ENCODE peak calls at places on chromosomes 11 and 22, in ten cellular contexts. G, Z, L, J, Y, T, V, I, B and Q are unnamed samples. For H3K27me3, the result is how much of the 10 kb centered on the place peaks cover.

GRCh38 chr11:67504023-67504949 is 877 bp downstream of the PITPNM1 start:
- DNase-seq in G (peak), Z (peak), L (peak), J (peak), Y (no peak), T (no peak), V (peak), I (no peak), B (no peak), Q (peak)

GRCh38 chr22:31497148-31497938 is 1.0 kb downstream of the SFI1 start:
- DNase-seq in G (no peak), Z (no peak), L (no peak), J (no peak), Y (no peak), T (no peak), V (no peak), I (no peak), B (no peak), Q (no peak)

GRCh38 chr22:42639541-42640241 is 710 bp downstream of the ATP5MGL start:
- DNase-seq in G (peak), Z (no peak), L (no peak), J (no peak), Y (no peak), T (no peak), V (no peak), I (no peak), B (no peak), Q (no peak)

GRCh38 chr11:66881927-66882452 is 25.1 kb downstream of the LRFN4 start:
- DNase-seq in G (peak), Z (no peak), L (no peak), J (no peak), Y (no peak), T (peak), V (no peak), I (no peak), B (no peak), Q (no peak)

GRCh38 chr11:67269401-67270255 is 3.4 kb downstream of the GRK2 start:
- DNase-seq in G (no peak), Z (peak), L (no peak), J (no peak), Y (no peak), T (peak), V (no peak), I (peak), B (no peak), Q (no peak)

GRCh38 chr11:22634897-22635629 is 9.4 kb upstream of the FANCF start:
- DNase-seq in G (peak), Z (no peak), L (peak), J (no peak), Y (no peak), T (no peak), V (no peak), I (no peak), B (no peak), Q (peak)

GRCh38 chr11:6319879-6320410 is 356 bp downstream of the CAVIN3 start:
- DNase-seq in G (peak), Z (peak), L (peak), J (peak), Y (peak), T (peak), V (no peak), I (peak), B (peak), Q (peak)

GRCh38 chr11:69644071-69644961 is 3.4 kb downstream of the CCND1 start:
- DNase-seq in G (peak), Z (peak), L (peak), J (peak), Y (no peak), T (peak), V (no peak), I (peak), B (peak), Q (peak)

GRCh38 chr22:37961062-37961461 is 7.6 kb downstream of the POLR2F start:
- DNase-seq in G (no peak), Z (no peak), L (no peak), J (no peak), Y (no peak), T (no peak), V (no peak), I (no peak), B (no peak), Q (no peak)

GRCh38 chr11:88421530-88421929 is 84.0 kb upstream of the CTSC start:
- DNase-seq in G (peak), Z (no peak), L (peak), J (peak), Y (no peak), T (no peak), V (no peak), I (no peak), B (no peak), Q (no peak)

GRCh38 chr11:93054881-93055280 is 85.4 kb downstream of the MTNR1B start:
- DNase-seq in G (peak), Z (no peak), L (peak), J (no peak), Y (no peak), T (peak), V (no peak), I (no peak), B (no peak), Q (peak)

GRCh38 chr11:97614571-97614970 is 1224.8 kb downstream of the JRKL start:
- DNase-seq in G (peak), Z (no peak), L (peak), J (no peak), Y (no peak), T (no peak), V (no peak), I (no peak), B (no peak), Q (no peak)

GRCh38 chr11:34380696-34381095 is 22.9 kb upstream of the ABTB2 start:
- DNase-seq in G (peak), Z (no peak), L (peak), J (no peak), Y (no peak), T (no peak), V (no peak), I (no peak), B (no peak), Q (no peak)

GRCh38 chr22:50691521-50691920 is 18.9 kb downstream of the SHANK3 start:
- DNase-seq in G (no peak), Z (peak), L (peak), J (peak), Y (no peak), T (no peak), V (no peak), I (no peak), B (no peak), Q (peak)

GRCh38 chr11:116170526-116171120 is 602.2 kb downstream of the BUD13 start:
- DNase-seq in G (no peak), Z (peak), L (no peak), J (peak), Y (no peak), T (no peak), V (no peak), I (no peak), B (no peak), Q (no peak)

GRCh38 chr11:121152764-121153163 is 51.7 kb downstream of the TECTA start:
- DNase-seq in G (no peak), Z (no peak), L (no peak), J (no peak), Y (no peak), T (no peak), V (no peak), I (no peak), B (no peak), Q (no peak)

GRCh38 chr11:78391424-78391823 is 26.2 kb downstream of the GAB2 start:
- DNase-seq in G (no peak), Z (no peak), L (no peak), J (no peak), Y (no peak), T (no peak), V (no peak), I (no peak), B (no peak), Q (no peak)

GRCh38 chr11:45076761-45077160 is 69.7 kb upstream of the PRDM11 start:
- DNase-seq in G (no peak), Z (no peak), L (no peak), J (no peak), Y (no peak), T (no peak), V (no peak), I (no peak), B (no peak), Q (no peak)

GRCh38 chr11:44814881-44815592 is 88.3 kb downstream of the TSPAN18 start:
- DNase-seq in G (peak), Z (no peak), L (no peak), J (no peak), Y (no peak), T (no peak), V (no peak), I (no peak), B (no peak), Q (no peak)

GRCh38 chr11:46948378-46949131 is 12.0 kb downstream of the CSTPP1 start:
- DNase-seq in G (peak), Z (peak), L (peak), J (no peak), Y (no peak), T (no peak), V (no peak), I (no peak), B (no peak), Q (no peak)

GRCh38 chr22:17303840-17304779 is 65.2 kb upstream of the CECR2 start:
- DNase-seq in G (no peak), Z (peak), L (no peak), J (peak), Y (no peak), T (no peak), V (peak), I (no peak), B (no peak), Q (no peak)

GRCh38 chr22:27751277-27752070 is 50.1 kb downstream of the MN1 start:
- DNase-seq in G (no peak), Z (no peak), L (no peak), J (no peak), Y (no peak), T (no peak), V (no peak), I (peak), B (no peak), Q (no peak)

GRCh38 chr11:104435498-104435897 is 271.6 kb upstream of the PDGFD start:
- DNase-seq in G (no peak), Z (no peak), L (no peak), J (peak), Y (no peak), T (no peak), V (no peak), I (no peak), B (no peak), Q (no peak)

GRCh38 chr22:29877620-29878019 is 5.4 kb upstream of the MTMR3 start:
- DNase-seq in G (peak), Z (no peak), L (peak), J (no peak), Y (no peak), T (no peak), V (no peak), I (no peak), B (no peak), Q (no peak)

GRCh38 chr11:122032317-122032716 is 83.7 kb downstream of the BLID start:
- DNase-seq in G (peak), Z (no peak), L (no peak), J (no peak), Y (no peak), T (no peak), V (no peak), I (no peak), B (peak), Q (peak)

GRCh38 chr11:108807262-108807661 is 142.4 kb downstream of the DDX10 start:
- DNase-seq in G (no peak), Z (no peak), L (no peak), J (no peak), Y (no peak), T (no peak), V (no peak), I (no peak), B (no peak), Q (no peak)

GRCh38 chr22:47515384-47516125 is 753.1 kb downstream of the TBC1D22A start:
- DNase-seq in G (no peak), Z (no peak), L (no peak), J (no peak), Y (no peak), T (no peak), V (no peak), I (no peak), B (no peak), Q (no peak)

GRCh38 chr11:60485987-60486386 is 6.6 kb upstream of the MS4A12 start:
- DNase-seq in G (no peak), Z (peak), L (no peak), J (peak), Y (peak), T (no peak), V (no peak), I (no peak), B (no peak), Q (no peak)

GRCh38 chr22:26671317-26672059 is 14.1 kb downstream of the MIAT start:
- DNase-seq in G (no peak), Z (peak), L (no peak), J (no peak), Y (no peak), T (peak), V (peak), I (peak), B (no peak), Q (no peak)

GRCh38 chr11:102832612-102833011 is 10.8 kb downstream of the MMP3 start:
- DNase-seq in G (no peak), Z (no peak), L (no peak), J (no peak), Y (no peak), T (no peak), V (no peak), I (no peak), B (no peak), Q (no peak)

GRCh38 chr11:103031834-103032233 is 60.1 kb downstream of the DCUN1D5 start:
- DNase-seq in G (peak), Z (no peak), L (peak), J (no peak), Y (no peak), T (no peak), V (no peak), I (no peak), B (no peak), Q (no peak)

GRCh38 chr22:44574057-44574456 is 76.0 kb upstream of the RTL6 start:
- DNase-seq in G (peak), Z (no peak), L (no peak), J (no peak), Y (no peak), T (peak), V (no peak), I (no peak), B (peak), Q (peak)

GRCh38 chr11:2273771-2274170 is 3.4 kb upstream of the ASCL2 start:
- DNase-seq in G (no peak), Z (no peak), L (no peak), J (no peak), Y (no peak), T (no peak), V (no peak), I (no peak), B (peak), Q (no peak)

GRCh38 chr11:75667268-75667830 is 1.5 kb downstream of the MAP6 start:
- DNase-seq in G (peak), Z (peak), L (no peak), J (peak), Y (no peak), T (no peak), V (no peak), I (peak), B (peak), Q (no peak)

GRCh38 chr11:11989774-11990744 is 18.4 kb downstream of the DKK3 start:
- DNase-seq in G (peak), Z (no peak), L (no peak), J (no peak), Y (no peak), T (no peak), V (no peak), I (no peak), B (peak), Q (peak)

GRCh38 chr11:114036156-114036811 is 23.2 kb upstream of the ZBTB16 start:
- DNase-seq in G (peak), Z (peak), L (no peak), J (peak), Y (peak), T (peak), V (peak), I (peak), B (peak), Q (peak)
- H3K4me3 ChIP-seq in G (peak), Z (peak), L (peak), J (no peak), Y (no peak), T (peak), V (no peak), I (peak), B (peak), Q (peak)

GRCh38 chr22:46072981-46073682 is 77.2 kb upstream of the PPARA start:
- DNase-seq in G (peak), Z (peak), L (no peak), J (no peak), Y (no peak), T (no peak), V (no peak), I (peak), B (peak), Q (no peak)
- H3K27me3 ChIP-seq in G (under half), Z (under half), L (under half), J (under half), Y (half or more), T (under half), V (under half), I (under half), B (under half), Q (under half)

GRCh38 chr11:61955416-61956135 is 5.4 kb downstream of the BEST1 start:
- DNase-seq in G (no peak), Z (peak), L (no peak), J (no peak), Y (no peak), T (no peak), V (peak), I (peak), B (no peak), Q (no peak)

GRCh38 chr11:61957028-61957770 is 7.0 kb downstream of the BEST1 start:
- DNase-seq in G (no peak), Z (no peak), L (no peak), J (no peak), Y (no peak), T (no peak), V (no peak), I (no peak), B (no peak), Q (no peak)

GRCh38 chr11:61954106-61955030 is 4.2 kb downstream of the BEST1 start:
- DNase-seq in G (no peak), Z (no peak), L (no peak), J (peak), Y (no peak), T (no peak), V (no peak), I (no peak), B (no peak), Q (no peak)

GRCh38 chr11:61955031-61955415 is 4.9 kb downstream of the BEST1 start:
- DNase-seq in G (peak), Z (peak), L (peak), J (no peak), Y (no peak), T (no peak), V (no peak), I (peak), B (peak), Q (no peak)

GRCh38 chr11:61956191-61957027 is 6.3 kb downstream of the BEST1 start:
- DNase-seq in G (no peak), Z (no peak), L (no peak), J (no peak), Y (no peak), T (no peak), V (no peak), I (no peak), B (no peak), Q (no peak)
- H3K4me3 ChIP-seq in G (no peak), Z (no peak), L (no peak), J (no peak), Y (no peak), T (no peak), V (peak), I (peak), B (peak), Q (no peak)

GRCh38 chr11:36345084-36345511 is 49.0 kb downstream of the PRR5L start:
- DNase-seq in G (no peak), Z (peak), L (no peak), J (no peak), Y (no peak), T (no peak), V (no peak), I (no peak), B (no peak), Q (no peak)

GRCh38 chr11:36347384-36347906 is 51.4 kb downstream of the PRR5L start:
- DNase-seq in G (no peak), Z (no peak), L (no peak), J (no peak), Y (no peak), T (no peak), V (no peak), I (no peak), B (no peak), Q (no peak)

GRCh38 chr11:36343436-36343835 is 47.3 kb downstream of the PRR5L start:
- DNase-seq in G (no peak), Z (no peak), L (no peak), J (no peak), Y (no peak), T (no peak), V (no peak), I (no peak), B (no peak), Q (no peak)

GRCh38 chr11:36346562-36347383 is 50.7 kb downstream of the PRR5L start:
- DNase-seq in G (no peak), Z (no peak), L (no peak), J (no peak), Y (no peak), T (no peak), V (no peak), I (no peak), B (no peak), Q (no peak)

DNA sequence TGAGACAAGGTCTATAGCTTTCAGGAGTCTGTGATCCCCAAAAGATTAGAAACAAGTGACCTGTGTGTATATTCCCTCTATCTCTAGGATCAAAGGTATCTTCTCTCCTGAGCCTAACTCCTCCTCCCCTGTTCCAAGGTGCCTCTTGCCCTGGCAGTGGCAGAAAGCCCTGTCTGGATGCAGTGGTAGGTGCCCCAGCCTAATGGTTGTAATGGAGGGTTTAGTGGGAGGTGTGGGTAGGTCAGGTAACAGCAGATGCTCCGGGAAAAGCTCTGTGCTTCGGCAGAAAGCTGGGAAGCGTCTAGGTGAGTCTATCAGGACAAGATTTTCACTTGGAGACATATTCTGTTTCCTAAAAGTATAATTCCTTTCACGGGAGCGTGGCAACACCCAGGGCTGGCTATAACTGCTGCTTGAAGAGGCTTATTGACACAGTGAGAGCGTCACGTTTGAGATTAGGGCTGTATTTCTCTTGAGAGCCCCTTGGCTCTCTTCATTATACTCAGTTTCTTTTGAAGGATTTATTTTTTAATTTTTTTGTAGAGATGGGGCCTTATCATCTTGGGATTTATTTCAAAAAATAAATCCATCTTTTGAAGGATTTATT is 49.5 kb downstream of the PRR5L start:
- DNase-seq in G (no peak), Z (peak), L (no peak), J (no peak), Y (no peak), T (no peak), V (no peak), I (no peak), B (no peak), Q (no peak)
- H3K27me3 ChIP-seq in G (under half), Z (under half), L (under half), J (under half), Y (under half), T (under half), V (under half), I (under half), B (under half), Q (under half)

GRCh38 chr11:72684236-72684912 is 10.2 kb upstream of the PDE2A start:
- DNase-seq in G (peak), Z (peak), L (peak), J (peak), Y (no peak), T (no peak), V (peak), I (peak), B (peak), Q (peak)

GRCh38 chr11:72682238-72682872 is 8.1 kb upstream of the PDE2A start:
- DNase-seq in G (no peak), Z (no peak), L (no peak), J (no peak), Y (no peak), T (no peak), V (no peak), I (no peak), B (no peak), Q (no peak)

GRCh38 chr11:72681226-72682153 is 7.3 kb upstream of the PDE2A start:
- DNase-seq in G (no peak), Z (no peak), L (no peak), J (no peak), Y (no peak), T (no peak), V (no peak), I (no peak), B (no peak), Q (no peak)

GRCh38 chr11:72685560-72686480 is 11.6 kb upstream of the PDE2A start:
- DNase-seq in G (no peak), Z (peak), L (no peak), J (no peak), Y (no peak), T (no peak), V (no peak), I (no peak), B (no peak), Q (no peak)

DNA sequence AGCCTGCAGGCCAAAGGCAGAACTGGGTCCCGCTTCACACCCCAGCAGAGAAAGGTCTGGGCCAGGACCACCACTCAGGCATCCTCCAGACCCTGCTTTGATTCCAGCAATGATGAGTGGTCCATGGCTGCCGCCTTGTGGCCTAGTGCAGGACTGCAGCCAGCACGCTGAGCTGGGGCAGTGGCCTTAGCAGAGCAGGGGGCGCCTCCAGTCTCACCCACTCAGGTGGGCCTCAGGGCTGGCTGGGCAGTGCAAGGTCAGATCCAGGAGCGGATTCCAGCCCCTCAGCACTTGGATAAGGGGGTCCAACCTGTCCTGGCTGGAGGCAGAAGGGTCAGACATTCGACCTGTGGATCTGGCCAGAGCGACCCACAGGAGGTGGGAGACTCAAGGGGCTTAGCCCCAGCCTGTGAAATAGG is 9.6 kb upstream of the PDE2A start:
- DNase-seq in G (no peak), Z (peak), L (peak), J (peak), Y (no peak), T (no peak), V (peak), I (peak), B (peak), Q (peak)
- H3K4me3 ChIP-seq in G (no peak), Z (no peak), L (no peak), J (no peak), Y (no peak), T (no peak), V (no peak), I (no peak), B (no peak), Q (no peak)

GRCh38 chr22:19722915-19723164 is 499 bp upstream of the GP1BB start:
- DNase-seq in G (no peak), Z (no peak), L (no peak), J (no peak), Y (no peak), T (no peak), V (no peak), I (no peak), B (no peak), Q (no peak)
- H3K27me3 ChIP-seq in G (under half), Z (half or more), L (under half), J (under half), Y (half or more), T (under half), V (under half), I (half or more), B (under half), Q (under half)